ENCODE peak calls at places on chromosomes 2 and 18, in seven cellular contexts. A is kidney epithelial cell; M is heart right ventricle; I is CD8-positive, alpha-beta T cell; D is sigmoid colon; Y is mammary epithelial cell; L is pancreas. U is an unnamed sample.

GRCh38 chr2:17667898-17668297 is 85.7 kb downstream of the SMC6 start:
- DNase-seq in A (no peak), M (no peak), I (no peak), D (no peak), Y (no peak), L (no peak), U (no peak)

GRCh38 chr2:203126971-203127370 is 111.8 kb upstream of the CYP20A1 start:
- DNase-seq in A (no peak), M (no peak), I (no peak), D (no peak), Y (no peak), L (no peak), U (no peak)

GRCh38 chr2:144948205-144948855 is 428.4 kb upstream of the ZEB2 start:
- DNase-seq in A (no peak), M (no peak), I (no peak), D (no peak), Y (no peak), L (no peak), U (no peak)

GRCh38 chr2:193980599-193980998 is 1676.4 kb upstream of the SLC39A10 start:
- DNase-seq in A (no peak), M (no peak), I (no peak), D (no peak), Y (no peak), L (no peak), U (peak)

GRCh38 chr2:1455466-1455865 is 42.2 kb downstream of the TPO start:
- DNase-seq in A (peak), M (peak), I (no peak), D (no peak), Y (no peak), L (no peak), U (no peak)

GRCh38 chr2:156892449-156893335 is 364.8 kb upstream of the GALNT5 start:
- DNase-seq in A (peak), M (no peak), I (no peak), D (no peak), Y (peak), L (no peak), U (peak)

GRCh38 chr2:6027066-6027465 is 334.9 kb downstream of the SOX11 start:
- DNase-seq in A (no peak), M (no peak), I (no peak), D (no peak), Y (no peak), L (no peak), U (no peak)

GRCh38 chr2:14909795-14910194 is 277.3 kb downstream of the LRATD1 start:
- DNase-seq in A (no peak), M (no peak), I (no peak), D (no peak), Y (no peak), L (no peak), U (no peak)

GRCh38 chr2:11214770-11215169 is 59.5 kb downstream of the SLC66A3 start:
- DNase-seq in A (no peak), M (no peak), I (no peak), D (no peak), Y (no peak), L (no peak), U (no peak)

GRCh38 chr2:150624001-150624401 is 136.5 kb upstream of the RND3 start:
- DNase-seq in A (no peak), M (no peak), I (no peak), D (no peak), Y (no peak), L (no peak), U (no peak)

GRCh38 chr2:25035537-25036220 is 6.2 kb upstream of the EFR3B start:
- DNase-seq in A (no peak), M (no peak), I (no peak), D (no peak), Y (no peak), L (no peak), U (no peak)

DNA sequence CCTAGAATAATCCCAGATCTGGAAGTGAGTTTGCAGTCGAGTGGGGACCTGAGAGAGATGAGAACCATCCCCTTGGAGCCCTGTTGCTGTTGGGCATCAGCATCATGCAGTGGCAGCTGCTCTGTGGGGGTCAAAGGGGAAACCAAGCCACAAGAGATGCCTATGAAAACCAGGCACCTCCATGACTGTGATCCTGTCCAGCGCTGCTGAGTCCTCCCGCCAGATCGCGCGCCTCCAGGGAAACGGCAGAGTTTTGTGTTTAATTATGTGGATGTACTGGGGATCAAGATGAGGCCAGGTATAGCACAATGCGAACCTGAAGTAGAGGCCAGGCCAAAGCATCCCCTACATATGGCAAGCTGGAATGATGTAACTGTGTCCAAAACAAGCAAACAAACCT is 14.1 kb downstream of the ANTXR1 start:
- DNase-seq in A (no peak), M (no peak), I (no peak), D (no peak), Y (no peak), L (no peak), U (no peak)
- H3K4me3 ChIP-seq in A (no peak), M (no peak), I (no peak), D (no peak), Y (no peak), L (no peak), U (no peak)

GRCh38 chr2:45009928-45010705 is 865 bp upstream of the SIX2 start:
- DNase-seq in A (no peak), M (peak), I (no peak), D (peak), Y (peak), L (peak), U (peak)
- H3K4me3 ChIP-seq in A (peak), M (peak), I (no peak), D (peak), Y (peak), L (peak), U (peak)

GRCh38 chr2:118310878-118311442 is 222.7 kb downstream of the INSIG2 start:
- DNase-seq in A (no peak), M (no peak), I (no peak), D (no peak), Y (no peak), L (no peak), U (peak)

GRCh38 chr2:118307864-118308263 is 219.6 kb downstream of the INSIG2 start:
- DNase-seq in A (no peak), M (no peak), I (no peak), D (no peak), Y (no peak), L (no peak), U (no peak)

GRCh38 chr2:118309201-118310015 is 221.1 kb downstream of the INSIG2 start:
- DNase-seq in A (no peak), M (no peak), I (no peak), D (no peak), Y (no peak), L (no peak), U (no peak)

GRCh38 chr2:118312963-118313756 is 224.9 kb downstream of the INSIG2 start:
- DNase-seq in A (no peak), M (no peak), I (no peak), D (no peak), Y (no peak), L (no peak), U (peak)

DNA sequence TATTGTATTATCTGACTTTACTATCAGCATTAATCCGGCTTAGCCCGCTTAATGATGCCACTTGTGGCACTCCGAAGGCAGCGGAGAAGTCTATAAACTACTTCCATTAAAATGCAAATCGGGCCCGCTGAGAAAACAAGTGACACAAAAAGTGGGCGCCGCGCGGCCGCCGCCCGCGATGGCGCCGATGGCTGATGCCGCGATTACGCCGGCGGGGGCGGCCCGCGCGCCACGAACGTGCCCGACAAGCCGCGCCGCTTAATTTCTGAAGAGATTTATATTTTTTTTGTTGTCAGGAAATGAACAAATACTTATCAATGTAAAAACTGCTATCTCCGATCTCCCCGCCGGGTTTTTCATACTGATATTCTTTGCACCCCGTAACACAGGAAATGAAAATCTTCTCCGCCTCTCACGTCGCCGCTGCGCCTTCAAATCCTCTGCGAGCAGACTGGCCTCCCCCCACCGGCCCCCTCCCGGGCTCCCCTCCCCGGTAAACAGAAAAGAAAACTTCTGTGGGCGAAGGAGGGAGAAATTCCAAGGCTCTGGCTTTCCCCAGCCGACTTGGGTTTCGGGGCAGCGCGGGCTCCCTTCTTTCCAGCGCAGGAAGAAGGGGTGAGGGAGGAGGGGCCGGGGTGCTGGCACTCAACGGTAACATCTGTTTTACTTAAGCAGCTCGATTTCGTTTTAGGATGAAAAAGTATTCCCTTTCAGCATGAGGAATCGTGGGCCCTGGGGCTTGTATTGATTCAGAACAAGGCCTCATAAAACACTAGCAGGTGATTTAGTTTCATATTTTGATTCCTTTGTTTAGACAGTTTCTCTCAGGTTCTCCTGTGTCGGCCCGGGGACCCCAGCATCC is 222.0 kb downstream of the INSIG2 start:
- DNase-seq in A (no peak), M (no peak), I (peak), D (no peak), Y (no peak), L (no peak), U (peak)
- H3K4me3 ChIP-seq in A (peak), M (peak), I (peak), D (peak), Y (peak), L (peak), U (peak)

GRCh38 chr2:62795341-62795740 is 89.8 kb downstream of the EHBP1 start:
- DNase-seq in A (no peak), M (no peak), I (no peak), D (no peak), Y (no peak), L (no peak), U (no peak)
- H3K4me3 ChIP-seq in A (no peak), M (no peak), I (no peak), D (no peak), Y (no peak), L (no peak), U (no peak)

GRCh38 chr2:120436885-120437603 is 91.1 kb downstream of the INHBB start:
- DNase-seq in A (no peak), M (no peak), I (no peak), D (no peak), Y (peak), L (peak), U (peak)
- H3K4me3 ChIP-seq in A (no peak), M (no peak), I (no peak), D (no peak), Y (no peak), L (no peak), U (no peak)

GRCh38 chr2:230669386-230669935 is 43.2 kb upstream of the CAB39 start:
- DNase-seq in A (no peak), M (no peak), I (no peak), D (no peak), Y (no peak), L (no peak), U (no peak)

GRCh38 chr2:230668184-230668938 is 44.3 kb upstream of the CAB39 start:
- DNase-seq in A (no peak), M (peak), I (no peak), D (no peak), Y (peak), L (no peak), U (no peak)

GRCh38 chr2:230666885-230667712 is 45.5 kb upstream of the CAB39 start:
- DNase-seq in A (no peak), M (peak), I (no peak), D (no peak), Y (peak), L (no peak), U (no peak)

GRCh38 chr2:230671117-230671516 is 41.5 kb upstream of the CAB39 start:
- DNase-seq in A (peak), M (no peak), I (no peak), D (no peak), Y (peak), L (no peak), U (no peak)

GRCh38 chr2:230668939-230669303 is 43.7 kb upstream of the CAB39 start:
- DNase-seq in A (no peak), M (no peak), I (no peak), D (no peak), Y (no peak), L (no peak), U (no peak)
- H3K4me3 ChIP-seq in A (no peak), M (no peak), I (no peak), D (no peak), Y (no peak), L (no peak), U (no peak)

GRCh38 chr2:62200291-62200841 is 4.5 kb downstream of the B3GNT2 start:
- DNase-seq in A (no peak), M (no peak), I (no peak), D (no peak), Y (no peak), L (no peak), U (no peak)
- H3K4me3 ChIP-seq in A (no peak), M (no peak), I (peak), D (no peak), Y (no peak), L (no peak), U (peak)

DNA sequence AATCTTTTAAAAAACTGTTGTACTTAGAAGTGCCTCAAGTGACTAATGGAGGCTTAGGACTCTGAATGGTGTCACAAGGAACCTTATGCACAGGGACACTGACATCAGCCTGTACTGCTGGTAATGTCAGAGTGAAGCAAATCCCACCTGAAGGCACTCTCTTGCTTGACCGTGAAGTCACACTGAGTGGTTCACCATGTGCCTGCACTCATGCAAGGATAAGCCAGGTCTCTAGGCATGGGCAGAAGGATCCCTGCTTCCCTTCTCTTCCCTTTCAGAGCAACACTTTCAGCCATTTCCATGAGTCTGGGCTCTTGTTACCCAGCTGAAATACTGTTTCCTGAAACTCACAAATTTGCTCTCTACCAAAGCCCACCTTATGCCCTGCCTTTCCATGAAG is 123.0 kb downstream of the NEDD4L start:
- DNase-seq in A (no peak), M (no peak), I (no peak), D (no peak), Y (no peak), L (no peak), U (no peak)
- H3K4me3 ChIP-seq in A (no peak), M (no peak), I (no peak), D (no peak), Y (no peak), L (no peak), U (no peak)

GRCh38 chr2:179428659-179429058 is 164.0 kb upstream of the SESTD1 start:
- DNase-seq in A (no peak), M (no peak), I (no peak), D (no peak), Y (no peak), L (no peak), U (peak)

GRCh38 chr2:179427065-179427464 is 162.4 kb upstream of the SESTD1 start:
- DNase-seq in A (no peak), M (no peak), I (no peak), D (no peak), Y (no peak), L (no peak), U (no peak)

GRCh38 chr2:179424571-179424970 is 159.9 kb upstream of the SESTD1 start:
- DNase-seq in A (no peak), M (no peak), I (no peak), D (no peak), Y (no peak), L (no peak), U (no peak)

GRCh38 chr2:179429597-179429996 is 165.0 kb upstream of the SESTD1 start:
- DNase-seq in A (no peak), M (no peak), I (no peak), D (no peak), Y (no peak), L (no peak), U (no peak)

GRCh38 chr2:179429060-179429471 is 164.4 kb upstream of the SESTD1 start:
- DNase-seq in A (no peak), M (no peak), I (no peak), D (no peak), Y (no peak), L (no peak), U (no peak)
- H3K4me3 ChIP-seq in A (no peak), M (no peak), I (no peak), D (no peak), Y (no peak), L (no peak), U (peak)

GRCh38 chr18:48940854-48941531 is 9.8 kb downstream of the SMAD7 start:
- DNase-seq in A (no peak), M (no peak), I (peak), D (no peak), Y (no peak), L (no peak), U (no peak)
- H3K4me3 ChIP-seq in A (peak), M (no peak), I (peak), D (no peak), Y (no peak), L (no peak), U (peak)

U was measured in GM23338.